ENCODE peak calls at places on chromosomes 6 and 20, in four cellular contexts. One of them, this sample, is unnamed.

GRCh38 chr20:19975436-19975799 is 41.7 kb upstream of the NAA20 start:
- DNase-seq in K562: no peak
- DNase-seq in HepG2: no peak
- DNase-seq in GM12878: no peak
- DNase-seq in this sample: no peak

GRCh38 chr20:62831854-62832211 is 15.0 kb downstream of the COL9A3 start:
- DNase-seq in K562: no peak
- DNase-seq in HepG2: peak; percentile 65
- DNase-seq in GM12878: no peak
- DNase-seq in this sample: no peak

GRCh38 chr6:82205793-82206425 is 41.6 kb downstream of the IBTK start:
- DNase-seq in K562: peak; percentile 11
- DNase-seq in GM12878: no peak
- DNase-seq in HepG2: peak; percentile 5
- DNase-seq in this sample: no peak

GRCh38 chr6:23980965-23981364 is 145.1 kb upstream of the NRSN1 start:
- DNase-seq in HepG2: no peak
- DNase-seq in GM12878: no peak
- DNase-seq in K562: no peak
- DNase-seq in this sample: no peak

GRCh38 chr20:59300341-59301081 is at the start of gene EDN3:
- DNase-seq in GM12878: no peak
- DNase-seq in HepG2: no peak
- DNase-seq in K562: no peak
- DNase-seq in this sample: peak; percentile 57

GRCh38 chr6:166258854-166259276 is 49.3 kb downstream of the PRR18 start:
- DNase-seq in HepG2: no peak
- DNase-seq in GM12878: no peak
- DNase-seq in K562: no peak
- DNase-seq in this sample: no peak

GRCh38 chr20:63658749-63659187 is 656 bp downstream of the RTEL1 start:
- DNase-seq in GM12878: no peak
- DNase-seq in K562: no peak
- DNase-seq in HepG2: no peak
- DNase-seq in this sample: no peak

GRCh38 chr6:5223309-5223708 is 37.4 kb downstream of the LYRM4 start:
- DNase-seq in K562: no peak
- DNase-seq in GM12878: no peak
- DNase-seq in HepG2: no peak
- DNase-seq in this sample: no peak

GRCh38 chr6:167111597-167111996 is 11.3 kb upstream of the CCR6 start:
- DNase-seq in GM12878: no peak
- DNase-seq in K562: no peak
- DNase-seq in HepG2: no peak
- DNase-seq in this sample: no peak

GRCh38 chr6:83904395-83904794 is 44.9 kb downstream of the CYB5R4 start:
- DNase-seq in HepG2: no peak
- DNase-seq in GM12878: no peak
- DNase-seq in K562: no peak
- DNase-seq in this sample: no peak

GRCh38 chr6:83905648-83906047 is 46.2 kb downstream of the CYB5R4 start:
- DNase-seq in GM12878: no peak
- DNase-seq in HepG2: no peak
- DNase-seq in K562: no peak
- DNase-seq in this sample: no peak

GRCh38 chr6:83911278-83911677 is 51.8 kb downstream of the CYB5R4 start:
- DNase-seq in GM12878: no peak
- DNase-seq in HepG2: no peak
- DNase-seq in K562: no peak
- DNase-seq in this sample: no peak

DNA sequence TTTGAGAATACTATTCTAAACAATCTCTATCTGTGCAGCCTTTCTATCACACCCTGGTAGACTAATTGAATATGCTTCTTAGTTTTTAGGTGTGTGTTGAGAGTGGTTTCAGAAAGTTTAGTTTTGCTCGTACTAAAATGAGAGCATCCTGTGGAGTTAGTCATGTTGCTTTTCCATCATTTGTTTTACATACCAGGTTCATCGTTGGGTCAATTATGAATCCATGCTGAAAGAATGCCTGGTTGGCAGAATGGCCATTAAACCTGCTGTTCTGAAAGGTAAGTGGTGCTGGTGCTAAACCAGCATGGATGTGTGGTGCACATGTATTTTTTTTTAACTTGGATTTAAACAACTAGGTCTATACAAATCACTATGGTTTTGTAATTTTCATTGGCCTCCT is 49.3 kb downstream of the CYB5R4 start:
- DNase-seq in K562: no peak
- DNase-seq in GM12878: no peak
- DNase-seq in HepG2: no peak
- DNase-seq in this sample: no peak
- TF ChIP-seq ATF2 in K562: no peak
- TF ChIP-seq ATF2 in GM12878: no peak
- TF ChIP-seq ATF2 in HepG2: no peak
- TF ChIP-seq ATF2 in this sample: no peak

GRCh38 chr6:16301511-16301910 is 63.1 kb downstream of the GMPR start:
- DNase-seq in K562: no peak
- DNase-seq in GM12878: peak; percentile 38
- DNase-seq in HepG2: no peak
- DNase-seq in this sample: no peak
- TF ChIP-seq ETV6 in K562: no peak
- TF ChIP-seq ETV6 in GM12878: no peak
- TF ChIP-seq ETV6 in HepG2: no peak
- TF ChIP-seq ETV6 in this sample: no peak

DNA sequence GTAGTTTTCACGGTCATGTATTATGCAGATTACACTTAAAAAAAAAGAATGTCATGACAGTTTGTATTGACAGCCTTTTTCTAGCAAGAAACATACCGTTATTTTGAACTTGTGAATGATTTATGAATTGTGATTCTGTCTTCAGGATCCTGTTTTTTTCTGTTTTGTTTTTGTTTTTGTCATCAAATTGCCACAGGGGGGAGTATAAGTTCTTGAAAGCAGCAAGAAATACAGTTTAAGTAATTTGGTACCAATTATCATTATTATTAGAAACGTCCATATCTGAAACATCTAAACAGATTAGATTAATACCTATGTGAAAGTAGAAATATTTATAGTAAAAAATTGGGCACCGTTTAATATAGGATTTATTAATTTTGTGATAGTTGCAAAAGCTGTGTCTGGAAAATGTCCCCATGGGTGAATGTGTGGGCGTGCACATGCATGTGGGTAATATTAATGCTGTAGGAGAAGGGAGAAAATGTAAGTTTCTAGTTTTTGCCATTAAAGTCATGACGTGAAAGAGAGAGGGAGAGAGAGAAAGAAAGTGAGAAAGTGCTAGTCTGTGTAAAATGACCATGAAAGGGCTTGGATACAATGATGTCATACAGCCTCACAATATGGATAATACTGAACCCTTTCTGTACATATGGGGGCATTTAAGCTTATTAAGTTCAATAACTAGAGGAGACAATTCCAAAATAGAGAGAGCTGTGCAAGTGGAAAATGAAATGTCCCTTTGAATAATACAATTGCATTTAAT is 9.4 kb upstream of the CCN2 start:
- DNase-seq in K562: no peak
- DNase-seq in HepG2: no peak
- DNase-seq in GM12878: no peak
- DNase-seq in this sample: no peak
- TF ChIP-seq ATF2 in K562: no peak
- TF ChIP-seq ATF2 in HepG2: no peak
- TF ChIP-seq ATF2 in GM12878: no peak
- TF ChIP-seq ATF2 in this sample: no peak

GRCh38 chr6:76885861-76886301 is 577.4 kb downstream of the HTR1B start:
- DNase-seq in HepG2: no peak
- DNase-seq in GM12878: no peak
- DNase-seq in K562: no peak
- DNase-seq in this sample: no peak
- TF ChIP-seq ETV6 in HepG2: no peak
- TF ChIP-seq ETV6 in GM12878: no peak
- TF ChIP-seq ETV6 in K562: no peak
- TF ChIP-seq ETV6 in this sample: no peak

GRCh38 chr20:61623451-61623850 is 371.4 kb downstream of the CDH4 start:
- DNase-seq in K562: no peak
- DNase-seq in HepG2: no peak
- DNase-seq in GM12878: no peak
- DNase-seq in this sample: no peak
- TF ChIP-seq ATF2 in K562: no peak
- TF ChIP-seq ATF2 in HepG2: no peak
- TF ChIP-seq ATF2 in GM12878: no peak
- TF ChIP-seq ATF2 in this sample: no peak

DNA sequence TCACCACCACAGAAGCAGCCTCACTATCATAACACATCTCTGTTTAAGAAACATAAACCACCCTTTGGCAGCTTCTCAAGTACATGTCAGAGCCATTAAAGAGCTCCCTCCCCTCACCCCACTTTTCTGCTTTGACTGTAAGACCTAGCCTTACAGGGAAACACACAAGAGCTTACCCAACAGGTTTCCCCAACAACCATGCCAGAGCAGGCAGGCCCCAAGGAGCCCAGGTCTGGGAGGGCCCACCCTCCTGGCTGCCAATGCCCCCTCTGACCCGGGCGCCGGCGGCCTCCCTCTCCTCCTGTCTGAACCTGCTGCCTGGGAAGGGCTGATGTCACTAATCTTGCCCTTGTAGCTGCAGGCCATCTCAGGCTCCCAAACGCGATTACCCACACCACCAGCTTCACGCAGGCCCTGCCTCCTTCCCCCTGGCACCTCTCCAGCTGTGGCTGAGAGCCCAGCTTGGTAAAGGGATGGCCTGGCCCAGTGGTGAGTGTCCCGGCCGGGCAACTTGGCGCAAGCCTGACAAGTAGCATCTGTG is 402.0 kb downstream of the MAFB start:
- DNase-seq in K562: no peak
- DNase-seq in HepG2: no peak
- DNase-seq in GM12878: no peak
- DNase-seq in this sample: no peak
- TF ChIP-seq ETV6 in K562: no peak
- TF ChIP-seq ETV6 in HepG2: no peak
- TF ChIP-seq ETV6 in GM12878: no peak
- TF ChIP-seq ETV6 in this sample: no peak

GRCh38 chr6:150696156-150696555 is 96.5 kb downstream of the PLEKHG1 start:
- DNase-seq in GM12878: no peak
- DNase-seq in HepG2: no peak
- DNase-seq in K562: no peak
- DNase-seq in this sample: no peak
- TF ChIP-seq ATF2 in GM12878: no peak
- TF ChIP-seq ATF2 in HepG2: no peak
- TF ChIP-seq ATF2 in K562: no peak
- TF ChIP-seq ATF2 in this sample: no peak

This sample was measured in WTC11.